ENCODE peak calls at places on chromosomes 7 and 10, in eight cellular contexts. T, M, Y, X, A, R, N and U are unnamed samples.

GRCh38 chr7:33888206-33888605 is 17.1 kb upstream of the BMPER start:
- DNase-seq in T (no peak), M (no peak), Y (no peak), X (no peak), A (no peak), R (no peak), N (peak; percentile 99), U (no peak)

GRCh38 chr10:84685047-84685660 is 356.8 kb downstream of the CCSER2 start:
- DNase-seq in T (no peak), M (no peak), Y (no peak), X (no peak), A (no peak), R (no peak), N (no peak), U (no peak)

GRCh38 chr7:8254667-8255066 is 7.3 kb downstream of the ICA1 start:
- DNase-seq in T (no peak), M (no peak), Y (no peak), X (no peak), A (no peak), R (peak; percentile 59), N (no peak), U (no peak)

GRCh38 chr7:143480501-143480900 is 2.8 kb downstream of the TAS2R41 start:
- DNase-seq in T (no peak), M (no peak), Y (no peak), X (no peak), A (no peak), R (no peak), N (no peak), U (no peak)

GRCh38 chr7:71633571-71634008 is 501.6 kb downstream of the GALNT17 start:
- DNase-seq in T (peak; percentile 89), M (no peak), Y (no peak), X (no peak), A (peak; percentile 86), R (no peak), N (peak; percentile 98), U (no peak)

GRCh38 chr7:139232377-139232717 is 1.3 kb downstream of the UBN2 start:
- DNase-seq in T (no peak), M (no peak), Y (no peak), X (no peak), A (no peak), R (no peak), N (no peak), U (peak; percentile 60)

GRCh38 chr7:117458977-117459583 is 20.7 kb upstream of the CFTR start:
- DNase-seq in T (peak; percentile 60), M (no peak), Y (no peak), X (no peak), A (peak; percentile 47), R (no peak), N (peak; percentile 34), U (no peak)

GRCh38 chr10:79380125-79380917 is 33.1 kb downstream of the PPIF start:
- DNase-seq in T (peak; percentile 56), M (peak; percentile 40), Y (no peak), X (peak; percentile 45), A (peak; percentile 88), R (peak; percentile 55), N (no peak), U (no peak)

GRCh38 chr10:106399112-106399511 is 765.4 kb downstream of the SORCS1 start:
- DNase-seq in T (no peak), M (no peak), Y (no peak), X (no peak), A (no peak), R (no peak), N (peak; percentile 88), U (no peak)

GRCh38 chr7:97025130-97025499 is 484 bp upstream of the DLX5 start:
- DNase-seq in T (no peak), M (no peak), Y (no peak), X (no peak), A (no peak), R (no peak), N (no peak), U (no peak)

GRCh38 chr7:97021443-97022261 is 3.0 kb downstream of the DLX5 start:
- DNase-seq in T (no peak), M (no peak), Y (no peak), X (no peak), A (no peak), R (no peak), N (peak; percentile 84), U (no peak)

GRCh38 chr7:97020601-97021442 is 3.8 kb downstream of the DLX5 start:
- DNase-seq in T (no peak), M (no peak), Y (no peak), X (no peak), A (no peak), R (no peak), N (peak; percentile 65), U (no peak)

GRCh38 chr7:97024209-97025129 is at the start of gene DLX5:
- DNase-seq in T (peak; percentile 15), M (no peak), Y (no peak), X (no peak), A (peak; percentile 49), R (no peak), N (peak; percentile 83), U (no peak)

DNA sequence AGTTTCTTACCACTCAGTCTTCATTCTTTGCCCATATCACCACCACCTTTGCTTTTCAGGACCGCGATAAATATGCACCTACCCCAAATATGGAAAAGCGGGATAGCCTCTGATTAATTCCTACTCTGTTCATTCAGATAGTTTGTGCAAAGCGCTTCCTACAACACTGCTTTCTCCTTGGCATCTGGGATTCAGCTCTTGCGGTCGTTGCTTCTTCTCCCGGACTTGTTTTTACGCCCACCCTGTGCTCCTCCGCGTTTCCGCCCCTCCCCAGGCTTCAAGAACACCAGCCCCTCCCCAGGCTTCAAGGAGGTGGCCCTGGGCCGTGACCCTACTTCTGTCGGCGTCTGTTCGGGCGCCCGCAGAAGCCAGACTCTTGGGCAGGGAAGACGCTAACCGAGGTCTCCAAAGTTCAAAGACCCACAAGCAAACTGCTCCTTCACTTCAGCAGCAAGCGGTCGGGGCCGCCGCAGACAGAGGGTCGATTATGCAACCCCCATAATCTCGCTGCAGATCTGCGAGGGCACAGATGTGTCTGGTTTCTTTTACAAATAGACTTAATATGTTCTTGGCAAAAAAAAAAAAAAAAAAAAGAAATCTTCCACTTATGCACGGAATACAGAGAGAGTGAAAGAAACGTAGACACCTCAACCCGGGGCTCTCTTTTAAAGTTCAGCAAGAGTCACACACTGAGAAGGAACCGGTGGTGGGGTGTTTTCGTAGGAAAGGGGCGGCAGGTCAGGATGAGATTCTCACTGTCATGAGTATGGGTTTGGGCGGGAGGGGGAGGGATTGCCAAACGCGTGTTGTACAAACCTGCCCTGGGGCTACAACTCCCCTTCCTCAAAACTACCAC is 2.0 kb downstream of the DLX5 start:
- DNase-seq in T (no peak), M (no peak), Y (no peak), X (no peak), A (no peak), R (no peak), N (peak; percentile 50), U (no peak)
- H3K27me3 ChIP-seq in T (peaks cover 57% of the 10 kb centered on the region), M (peaks cover 100% of the 10 kb centered on the region), Y (peaks cover 100% of the 10 kb centered on the region), X (peaks cover 97% of the 10 kb centered on the region), A (peaks cover 94% of the 10 kb centered on the region), R (peaks cover 97% of the 10 kb centered on the region), N (peaks cover 52% of the 10 kb centered on the region), U (peaks cover 6% of the 10 kb centered on the region)

GRCh38 chr10:122550983-122551382 is 9.6 kb upstream of the DMBT1 start:
- DNase-seq in T (no peak), M (no peak), Y (no peak), X (no peak), A (no peak), R (no peak), N (no peak), U (no peak)

GRCh38 chr10:122551450-122551849 is 9.1 kb upstream of the DMBT1 start:
- DNase-seq in T (no peak), M (no peak), Y (no peak), X (no peak), A (no peak), R (no peak), N (peak; percentile 73), U (no peak)

GRCh38 chr10:122553341-122553740 is 7.2 kb upstream of the DMBT1 start:
- DNase-seq in T (no peak), M (no peak), Y (no peak), X (no peak), A (no peak), R (no peak), N (no peak), U (no peak)

GRCh38 chr10:122548699-122549098 is 11.9 kb upstream of the DMBT1 start:
- DNase-seq in T (no peak), M (no peak), Y (no peak), X (no peak), A (no peak), R (no peak), N (peak; percentile 40), U (no peak)

DNA sequence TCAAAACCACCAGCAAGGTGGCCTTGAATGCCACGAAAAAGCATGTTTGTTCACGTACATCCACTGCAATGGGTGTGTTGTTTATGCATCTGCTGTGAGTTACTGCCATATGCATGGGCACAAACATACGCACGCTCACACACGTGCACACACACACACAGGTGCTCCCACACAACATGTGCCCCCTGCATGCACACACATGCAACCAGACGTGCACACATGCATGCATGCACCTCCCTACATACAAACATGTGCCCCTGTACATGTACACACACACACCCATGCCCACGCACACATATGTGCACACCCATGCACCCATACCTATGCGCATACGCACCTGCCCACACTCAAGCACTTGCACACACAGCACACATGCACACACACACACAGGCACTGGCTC is 10.1 kb upstream of the DMBT1 start:
- DNase-seq in T (no peak), M (no peak), Y (no peak), X (no peak), A (no peak), R (no peak), N (no peak), U (no peak)
- H3K27me3 ChIP-seq in T (peaks cover 3% of the 10 kb centered on the region), M (no peaks in the 10 kb centered on the region), Y (no peaks in the 10 kb centered on the region), X (no peaks in the 10 kb centered on the region), A (peaks cover 6% of the 10 kb centered on the region), R (no peaks in the 10 kb centered on the region), N (no peaks in the 10 kb centered on the region), U (no peaks in the 10 kb centered on the region)

GRCh38 chr10:119421887-119422684 is 120.4 kb downstream of the RGS10 start:
- DNase-seq in T (peak; percentile 82), M (no peak), Y (peak; percentile 65), X (no peak), A (peak; percentile 77), R (no peak), N (no peak), U (no peak)
- H3K27me3 ChIP-seq in T (no peaks in the 10 kb centered on the region), M (no peaks in the 10 kb centered on the region), Y (no peaks in the 10 kb centered on the region), X (no peaks in the 10 kb centered on the region), A (no peaks in the 10 kb centered on the region), R (no peaks in the 10 kb centered on the region), N (no peaks in the 10 kb centered on the region), U (no peaks in the 10 kb centered on the region)

GRCh38 chr7:127618775-127619174 is 833 bp upstream of the PAX4 start:
- DNase-seq in T (no peak), M (no peak), Y (no peak), X (no peak), A (no peak), R (no peak), N (no peak), U (no peak)

GRCh38 chr7:127616709-127617108 is 1.2 kb downstream of the PAX4 start:
- DNase-seq in T (no peak), M (no peak), Y (no peak), X (no peak), A (no peak), R (no peak), N (no peak), U (no peak)

GRCh38 chr7:127619681-127620405 is 1.9 kb upstream of the PAX4 start:
- DNase-seq in T (no peak), M (no peak), Y (no peak), X (no peak), A (peak; percentile 20), R (no peak), N (peak; percentile 93), U (no peak)

GRCh38 chr7:127618042-127618441 is at the start of gene PAX4:
- DNase-seq in T (no peak), M (no peak), Y (no peak), X (no peak), A (no peak), R (no peak), N (no peak), U (no peak)

GRCh38 chr7:127620406-127621233 is 2.7 kb upstream of the PAX4 start:
- DNase-seq in T (no peak), M (no peak), Y (no peak), X (no peak), A (no peak), R (no peak), N (peak; percentile 81), U (no peak)
- H3K27me3 ChIP-seq in T (peaks cover 41% of the 10 kb centered on the region), M (peaks cover 55% of the 10 kb centered on the region), Y (peaks cover 86% of the 10 kb centered on the region), X (peaks cover 30% of the 10 kb centered on the region), A (peaks cover 81% of the 10 kb centered on the region), R (peaks cover 29% of the 10 kb centered on the region), N (no peaks in the 10 kb centered on the region), U (peaks cover 79% of the 10 kb centered on the region)